ENCODE peak calls at places on chromosomes 4 and X, in five cellular contexts. P is SK-N-SH, W is GM23338, C is A549, A is GM12878. T is an unnamed sample. For H3K4me1, the result is how much of the 10 kb centered on the place peaks cover.

GRCh38 chr4:38686682-38687081 is 22.7 kb downstream of the KLF3 start:
- DNase-seq in P (peak), A (no peak), C (no peak), W (no peak), T (no peak)

GRCh38 chr4:18942874-18943273 is 921.3 kb upstream of the LCORL start:
- DNase-seq in P (no peak), A (no peak), W (no peak), C (no peak), T (no peak)

GRCh38 chr4:14917305-14917647 is 85.0 kb upstream of the CPEB2 start:
- DNase-seq in A (no peak), C (no peak), P (no peak), W (no peak), T (no peak)

GRCh38 chr4:41369680-41370079 is 113.0 kb downstream of the UCHL1 start:
- DNase-seq in C (no peak), W (no peak), P (no peak), A (no peak), T (no peak)

GRCh38 chrX:69088171-69088938 is 76.9 kb downstream of the PJA1 start:
- DNase-seq in C (no peak), P (peak), W (no peak), A (no peak), T (no peak)

GRCh38 chr4:139528377-139529005 is 27.5 kb downstream of the SETD7 start:
- DNase-seq in C (no peak), A (peak), W (no peak), P (no peak), T (no peak)

GRCh38 chr4:176377705-176378302 is 58.0 kb downstream of the SPCS3 start:
- DNase-seq in C (no peak), A (no peak), P (peak), W (peak), T (no peak)

GRCh38 chr4:185020293-185020808 is 2.1 kb downstream of the HELT start:
- DNase-seq in A (no peak), P (peak), C (no peak), W (peak), T (no peak)

GRCh38 chrX:54496936-54497335 is 902 bp upstream of the FGD1 start:
- DNase-seq in P (no peak), C (no peak), A (no peak), W (no peak), T (no peak)

GRCh38 chrX:69024931-69025330 is 140.3 kb downstream of the PJA1 start:
- DNase-seq in W (peak), A (no peak), P (peak), C (no peak), T (no peak)

GRCh38 chrX:63918611-63919010 is 133.6 kb upstream of the ARHGEF9 start:
- DNase-seq in C (no peak), P (no peak), A (no peak), W (peak), T (no peak)

GRCh38 chrX:18886005-18886343 is 97.9 kb downstream of the PHKA2 start:
- DNase-seq in W (no peak), C (no peak), P (no peak), A (no peak), T (no peak)
- TF ChIP-seq REST in W (no peak), C (no peak), P (no peak), A (no peak), T (no peak)

GRCh38 chr4:155675709-155676429 is 9.2 kb downstream of the GUCY1A1 start:
- DNase-seq in P (no peak), C (no peak), A (no peak), W (no peak), T (no peak)
- H3K4me1 ChIP-seq in P (under half), C (under half), A (under half), W (under half), T (under half)

GRCh38 chr4:36325916-36326315 is 44.5 kb downstream of the DTHD1 start:
- DNase-seq in P (no peak), W (no peak), A (no peak), C (no peak), T (no peak)
- H3K4me3 ChIP-seq in P (no peak), W (no peak), A (no peak), C (no peak), T (no peak)

GRCh38 chrX:110847334-110847733 is 51.7 kb upstream of the CHRDL1 start:
- DNase-seq in W (peak), P (peak), A (peak), C (peak), T (peak)

GRCh38 chrX:110851780-110852179 is 56.2 kb upstream of the CHRDL1 start:
- DNase-seq in A (no peak), P (no peak), C (peak), W (no peak), T (no peak)

GRCh38 chrX:110846071-110846470 is 50.5 kb upstream of the CHRDL1 start:
- DNase-seq in C (no peak), A (no peak), W (no peak), P (no peak), T (no peak)
- TF ChIP-seq REST in C (no peak), A (no peak), W (no peak), P (no peak), T (no peak)

GRCh38 chr4:183173580-183174526 is 74.8 kb downstream of the WWC2 start:
- DNase-seq in C (no peak), A (no peak), P (no peak), W (peak), T (no peak)
- H3K4me1 ChIP-seq in C (half or more), A (under half), P (under half), W (half or more), T (half or more)

DNA sequence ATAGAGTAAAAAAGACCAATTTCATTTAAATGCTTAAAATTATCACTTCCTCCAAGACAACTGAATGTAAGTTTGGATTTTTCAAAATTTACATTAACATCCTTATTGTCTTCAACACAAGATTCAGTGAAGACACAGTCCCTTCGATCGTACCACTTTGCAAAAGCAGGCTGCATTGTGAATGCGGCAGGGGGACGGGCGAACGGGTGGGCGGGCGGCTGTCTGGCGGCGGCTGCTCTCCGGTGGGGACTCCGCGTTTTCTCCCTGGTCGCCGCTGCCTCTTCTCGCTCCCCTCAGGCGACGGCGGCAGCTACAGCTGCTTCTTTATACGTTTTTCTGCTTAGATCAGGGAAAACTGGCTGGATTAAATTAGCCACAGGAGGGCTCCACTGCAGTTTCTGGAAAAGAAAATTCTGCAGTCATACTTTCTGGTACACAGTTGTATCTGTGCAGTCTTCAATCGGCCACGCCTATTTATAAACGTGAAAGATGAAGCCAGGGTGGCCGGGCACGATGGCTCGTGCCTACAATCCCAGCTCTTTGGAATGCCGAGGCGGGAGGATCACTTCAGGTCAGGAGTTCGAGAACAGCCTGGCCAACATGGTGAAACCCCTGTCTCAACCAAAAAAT is 33.9 kb upstream of the HPF1 start:
- DNase-seq in W (peak), P (peak), A (no peak), C (peak), T (peak)
- H3K4me3 ChIP-seq in W (peak), P (peak), A (no peak), C (peak), T (peak)